ENCODE peak calls at places on chromosomes 5 and 9, in five cellular contexts. C is PC-9, E is BE2C, K is cardiac muscle cell, A is pancreas. W is an unnamed sample.

GRCh38 chr9:111728143-111728542 is 66.6 kb downstream of the SHOC1 start:
- DNase-seq in C (peak; percentile 78), E (no peak), K (no peak), A (no peak), W (no peak)

GRCh38 chr5:113058269-113058668 is 81.7 kb downstream of the DCP2 start:
- DNase-seq in C (no peak), E (no peak), K (no peak), A (no peak), W (no peak)

GRCh38 chr9:34334916-34335315 is 5.5 kb downstream of the NUDT2 start:
- DNase-seq in C (no peak), E (no peak), K (no peak), A (no peak), W (no peak)

GRCh38 chr5:67192719-67193464 is 3.7 kb downstream of the CD180 start:
- DNase-seq in C (no peak), E (no peak), K (no peak), A (no peak), W (no peak)

GRCh38 chr5:78530342-78531096 is 118.1 kb downstream of the LHFPL2 start:
- DNase-seq in C (peak; percentile 77), E (no peak), K (no peak), A (no peak), W (peak; percentile 5)

GRCh38 chr5:55547792-55548191 is 13.0 kb upstream of the PLPP1 start:
- DNase-seq in C (no peak), E (no peak), K (no peak), A (no peak), W (no peak)

GRCh38 chr5:175797521-175798038 is 73.8 kb upstream of the CPLX2 start:
- DNase-seq in C (no peak), E (peak; percentile 87), K (peak; percentile 64), A (no peak), W (no peak)

GRCh38 chr5:40781843-40782409 is 16.2 kb downstream of the PRKAA1 start:
- DNase-seq in C (no peak), E (no peak), K (no peak), A (no peak), W (no peak)

GRCh38 chr9:95381243-95381642 is 63.7 kb upstream of the FANCC start:
- DNase-seq in C (peak; percentile 90), E (no peak), K (no peak), A (no peak), W (no peak)

GRCh38 chr9:95382433-95382832 is 64.9 kb upstream of the FANCC start:
- DNase-seq in C (no peak), E (no peak), K (no peak), A (no peak), W (no peak)

GRCh38 chr9:95383845-95384244 is 66.3 kb upstream of the FANCC start:
- DNase-seq in C (no peak), E (no peak), K (no peak), A (no peak), W (no peak)

GRCh38 chr9:95383198-95383673 is 65.7 kb upstream of the FANCC start:
- DNase-seq in C (peak; percentile 99), E (no peak), K (no peak), A (no peak), W (peak; percentile 80)

GRCh38 chr9:95379630-95380029 is 62.1 kb upstream of the FANCC start:
- DNase-seq in C (no peak), E (no peak), K (no peak), A (no peak), W (no peak)
- TF ChIP-seq CTCF in C (no peak), E (peak; percentile 43), K (no peak), A (no peak), W (peak; percentile 30)

DNA sequence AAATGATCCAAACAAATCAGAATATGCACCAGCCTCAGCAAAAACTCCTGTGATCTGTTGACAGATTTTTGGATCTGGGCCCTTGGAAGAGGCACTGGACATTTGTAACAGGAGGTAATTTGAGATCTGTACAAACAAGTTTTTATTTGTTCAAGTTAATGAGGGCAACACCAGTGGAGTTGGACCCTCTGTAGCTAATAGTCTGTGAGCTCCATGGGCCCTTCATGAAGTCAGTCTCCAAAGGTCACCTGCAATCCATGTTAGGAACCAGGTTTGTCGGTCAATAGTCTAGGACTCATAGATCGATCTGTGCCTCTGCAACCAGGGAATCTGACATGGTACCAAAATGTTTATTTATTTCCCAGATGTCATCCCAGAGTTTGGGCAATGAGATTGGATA is 40.9 kb downstream of the PAM start:
- DNase-seq in C (no peak), E (no peak), K (no peak), A (no peak), W (no peak)
- H3K4me1 ChIP-seq in C (no peaks in the 10 kb centered on the region), E (peaks cover 27% of the 10 kb centered on the region), K (peaks cover 32% of the 10 kb centered on the region), A (no peaks in the 10 kb centered on the region), W (peaks cover 72% of the 10 kb centered on the region)

DNA sequence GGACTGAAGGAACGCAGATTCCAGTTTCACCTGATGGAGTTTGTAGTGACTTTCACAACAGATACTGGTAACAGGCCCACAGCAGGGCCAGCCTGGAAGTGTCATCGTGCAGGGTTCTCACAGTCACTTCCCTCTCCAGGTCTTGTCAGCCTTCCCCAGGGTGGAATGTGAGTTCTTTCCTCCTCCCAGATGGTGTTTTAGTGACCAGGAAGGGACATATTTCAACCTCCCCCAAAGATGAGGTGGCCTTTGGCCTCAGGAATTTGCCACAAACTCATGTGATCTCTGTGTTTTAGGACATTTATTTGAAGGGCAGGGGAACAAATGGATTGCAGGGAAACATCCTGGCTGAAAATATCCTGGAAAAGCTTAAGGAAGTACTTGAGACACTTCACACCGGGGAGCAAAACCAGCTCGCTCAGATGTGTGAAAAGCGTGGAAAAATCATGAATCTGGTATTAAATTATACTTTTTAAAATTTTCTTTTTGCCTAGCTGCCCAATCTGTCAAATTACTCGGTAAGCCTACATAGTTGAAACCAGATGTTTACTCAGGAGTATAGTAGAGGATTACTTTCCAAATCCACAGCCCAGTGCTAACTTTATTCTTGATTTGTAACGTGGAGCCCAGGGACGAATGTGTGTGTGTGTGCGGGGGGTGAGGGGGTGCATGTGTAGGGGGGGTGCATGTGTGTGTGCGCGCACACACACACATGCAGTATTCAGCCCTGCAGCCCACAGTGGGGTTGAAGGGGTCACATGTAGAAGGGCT is 66.8 kb downstream of the PTPDC1 start:
- DNase-seq in C (no peak), E (no peak), K (no peak), A (no peak), W (no peak)
- H3K4me3 ChIP-seq in C (no peak overlapping the region), E (no peak overlapping the region), K (no peak overlapping the region), A (no peak overlapping the region), W (no peak overlapping the region)

GRCh38 chr5:173623789-173624188 is 7.3 kb upstream of the BOD1 start:
- DNase-seq in C (no peak), E (no peak), K (no peak), A (no peak), W (no peak)
- TF ChIP-seq CTCF in C (no peak), E (no peak), K (no peak), A (no peak), W (no peak)

DNA sequence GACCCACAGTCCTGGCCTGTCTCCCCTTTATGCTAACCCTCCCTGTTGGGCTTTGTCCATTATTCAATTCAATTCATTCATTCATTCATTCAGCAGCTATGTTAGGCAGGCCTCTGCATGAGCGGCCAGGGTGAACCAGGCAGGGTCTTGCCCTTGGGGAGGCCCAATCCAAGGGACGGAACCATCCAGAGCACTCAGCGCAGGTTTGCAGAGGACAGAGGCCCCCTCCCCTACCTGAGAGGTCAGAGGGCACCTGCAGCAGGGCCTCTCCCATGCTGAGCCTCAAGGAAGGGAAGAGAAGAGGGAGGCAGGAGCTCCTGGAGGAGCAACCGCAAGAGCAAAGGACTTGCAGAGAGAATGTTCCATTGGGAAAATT is 61.4 kb downstream of the C9orf50 start:
- DNase-seq in C (no peak), E (no peak), K (no peak), A (peak; percentile 24), W (no peak)
- H3K4me1 ChIP-seq in C (peaks cover 35% of the 10 kb centered on the region), E (peaks cover 18% of the 10 kb centered on the region), K (peaks cover 48% of the 10 kb centered on the region), A (peaks cover 6% of the 10 kb centered on the region), W (peaks cover 17% of the 10 kb centered on the region)

GRCh38 chr9:78393932-78394331 is 97.0 kb downstream of the PSAT1 start:
- DNase-seq in C (no peak), E (no peak), K (no peak), A (no peak), W (no peak)
- H3K4me3 ChIP-seq in C (no peak overlapping the region), E (no peak overlapping the region), K (no peak overlapping the region), A (no peak overlapping the region), W (no peak overlapping the region)

W was measured in A673.